ENCODE peak calls at places on chromosome 5, in eight cellular contexts. One of them, this sample, is unnamed.

GRCh38 chr5:26569929-26570258 is 468.5 kb downstream of the CDH9 start:
- DNase-seq in fibroblast of lung: no peak
- DNase-seq in fibroblast of the aortic adventitia: no peak
- DNase-seq in GM06990: no peak
- DNase-seq in heart left ventricle: no peak
- DNase-seq in lower lobe of right lung: peak; percentile 31
- DNase-seq in uterus: no peak
- DNase-seq in cardiac muscle cell: no peak
- DNase-seq in this sample: no peak

GRCh38 chr5:177403194-177403825 is 2.8 kb upstream of the PFN3 start:
- DNase-seq in fibroblast of lung: no peak
- DNase-seq in fibroblast of the aortic adventitia: no peak
- DNase-seq in GM06990: no peak
- DNase-seq in heart left ventricle: no peak
- DNase-seq in lower lobe of right lung: no peak
- DNase-seq in uterus: no peak
- DNase-seq in cardiac muscle cell: no peak
- DNase-seq in this sample: no peak

GRCh38 chr5:14668247-14668646 is 3.7 kb downstream of the OTULIN start:
- DNase-seq in fibroblast of lung: no peak
- DNase-seq in fibroblast of the aortic adventitia: no peak
- DNase-seq in GM06990: peak; percentile 53
- DNase-seq in heart left ventricle: no peak
- DNase-seq in lower lobe of right lung: no peak
- DNase-seq in uterus: no peak
- DNase-seq in cardiac muscle cell: no peak
- DNase-seq in this sample: no peak

GRCh38 chr5:109739741-109740140 is 50.0 kb downstream of the MAN2A1 start:
- DNase-seq in fibroblast of lung: peak; percentile 18
- DNase-seq in fibroblast of the aortic adventitia: peak; percentile 33
- DNase-seq in GM06990: no peak
- DNase-seq in heart left ventricle: no peak
- DNase-seq in lower lobe of right lung: no peak
- DNase-seq in uterus: no peak
- DNase-seq in cardiac muscle cell: peak; percentile 18
- DNase-seq in this sample: peak; percentile 25

GRCh38 chr5:67149933-67150523 is 46.6 kb downstream of the CD180 start:
- DNase-seq in fibroblast of lung: peak; percentile 72
- DNase-seq in fibroblast of the aortic adventitia: peak; percentile 70
- DNase-seq in GM06990: no peak
- DNase-seq in heart left ventricle: no peak
- DNase-seq in lower lobe of right lung: no peak
- DNase-seq in uterus: no peak
- DNase-seq in cardiac muscle cell: peak; percentile 61
- DNase-seq in this sample: peak; percentile 67

GRCh38 chr5:64680289-64680688 is 10.0 kb upstream of the SHISAL2B start:
- DNase-seq in fibroblast of lung: no peak
- DNase-seq in fibroblast of the aortic adventitia: peak; percentile 13
- DNase-seq in GM06990: no peak
- DNase-seq in heart left ventricle: no peak
- DNase-seq in lower lobe of right lung: no peak
- DNase-seq in uterus: no peak
- DNase-seq in cardiac muscle cell: no peak
- DNase-seq in this sample: no peak

GRCh38 chr5:103589416-103590175 is 27.0 kb upstream of the NUDT12 start:
- DNase-seq in fibroblast of lung: peak; percentile 23
- DNase-seq in fibroblast of the aortic adventitia: peak; percentile 7
- DNase-seq in GM06990: no peak
- DNase-seq in heart left ventricle: no peak
- DNase-seq in lower lobe of right lung: no peak
- DNase-seq in uterus: no peak
- DNase-seq in cardiac muscle cell: peak; percentile 6
- DNase-seq in this sample: peak; percentile 14

GRCh38 chr5:134005415-134006118 is 792 bp upstream of the VDAC1 start:
- DNase-seq in fibroblast of lung: peak; percentile 25
- DNase-seq in fibroblast of the aortic adventitia: no peak
- DNase-seq in GM06990: peak; percentile 54
- DNase-seq in heart left ventricle: peak; percentile 47
- DNase-seq in lower lobe of right lung: peak; percentile 63
- DNase-seq in uterus: peak; percentile 42
- DNase-seq in cardiac muscle cell: peak; percentile 23
- DNase-seq in this sample: peak; percentile 26

GRCh38 chr5:103367722-103368121 is 109.2 kb downstream of the MACIR start:
- DNase-seq in fibroblast of lung: no peak
- DNase-seq in fibroblast of the aortic adventitia: no peak
- DNase-seq in GM06990: no peak
- DNase-seq in heart left ventricle: no peak
- DNase-seq in lower lobe of right lung: no peak
- DNase-seq in uterus: no peak
- DNase-seq in cardiac muscle cell: no peak
- DNase-seq in this sample: no peak

GRCh38 chr5:137315534-137316345 is 183.4 kb downstream of the SPOCK1 start:
- DNase-seq in fibroblast of lung: no peak
- DNase-seq in fibroblast of the aortic adventitia: no peak
- DNase-seq in GM06990: no peak
- DNase-seq in heart left ventricle: no peak
- DNase-seq in lower lobe of right lung: no peak
- DNase-seq in uterus: peak; percentile 21
- DNase-seq in cardiac muscle cell: no peak
- DNase-seq in this sample: peak; percentile 19

GRCh38 chr5:90809695-90810094 is 251.1 kb downstream of the ADGRV1 start:
- DNase-seq in fibroblast of lung: no peak
- DNase-seq in fibroblast of the aortic adventitia: peak; percentile 10
- DNase-seq in GM06990: no peak
- DNase-seq in heart left ventricle: peak; percentile 16
- DNase-seq in lower lobe of right lung: no peak
- DNase-seq in uterus: no peak
- DNase-seq in cardiac muscle cell: peak; percentile 18
- DNase-seq in this sample: peak; percentile 30

GRCh38 chr5:39360483-39361071 is 3.7 kb downstream of the C9 start:
- DNase-seq in fibroblast of lung: no peak
- DNase-seq in fibroblast of the aortic adventitia: peak; percentile 52
- DNase-seq in GM06990: peak; percentile 7
- DNase-seq in heart left ventricle: no peak
- DNase-seq in lower lobe of right lung: no peak
- DNase-seq in uterus: no peak
- DNase-seq in cardiac muscle cell: no peak
- DNase-seq in this sample: peak; percentile 84

GRCh38 chr5:141814064-141814982 is 63.9 kb downstream of the PCDH1 start:
- DNase-seq in fibroblast of lung: peak; percentile 8
- DNase-seq in fibroblast of the aortic adventitia: peak; percentile 17
- DNase-seq in GM06990: no peak
- DNase-seq in heart left ventricle: peak; percentile 44
- DNase-seq in lower lobe of right lung: peak; percentile 71
- DNase-seq in uterus: peak; percentile 48
- DNase-seq in cardiac muscle cell: peak; percentile 49
- DNase-seq in this sample: peak; percentile 27

GRCh38 chr5:67659288-67659687 is 462.7 kb upstream of the CD180 start:
- DNase-seq in fibroblast of lung: no peak
- DNase-seq in fibroblast of the aortic adventitia: no peak
- DNase-seq in GM06990: no peak
- DNase-seq in heart left ventricle: no peak
- DNase-seq in lower lobe of right lung: no peak
- DNase-seq in uterus: no peak
- DNase-seq in cardiac muscle cell: peak; percentile 35
- DNase-seq in this sample: peak; percentile 15

GRCh38 chr5:178428341-178429155 is 161.6 kb downstream of the COL23A1 start:
- DNase-seq in fibroblast of lung: no peak
- DNase-seq in fibroblast of the aortic adventitia: no peak
- DNase-seq in GM06990: no peak
- DNase-seq in heart left ventricle: peak; percentile 61
- DNase-seq in lower lobe of right lung: peak; percentile 45
- DNase-seq in uterus: no peak
- DNase-seq in cardiac muscle cell: no peak
- DNase-seq in this sample: no peak

GRCh38 chr5:159915913-159916840 is at the start of gene ADRA1B:
- DNase-seq in fibroblast of lung: peak; percentile 66
- DNase-seq in fibroblast of the aortic adventitia: peak; percentile 46
- DNase-seq in GM06990: peak; percentile 39
- DNase-seq in heart left ventricle: peak; percentile 71
- DNase-seq in lower lobe of right lung: peak; percentile 76
- DNase-seq in uterus: peak; percentile 82
- DNase-seq in cardiac muscle cell: peak; percentile 78
- DNase-seq in this sample: peak; percentile 80

GRCh38 chr5:38607396-38607795 is 51.0 kb upstream of the LIFR start:
- DNase-seq in fibroblast of lung: peak; percentile 99
- DNase-seq in fibroblast of the aortic adventitia: peak; percentile 85
- DNase-seq in GM06990: no peak
- DNase-seq in heart left ventricle: no peak
- DNase-seq in lower lobe of right lung: no peak
- DNase-seq in uterus: no peak
- DNase-seq in cardiac muscle cell: peak; percentile 96
- DNase-seq in this sample: peak; percentile 95

GRCh38 chr5:19266791-19267190 is 721.2 kb downstream of the CDH18 start:
- DNase-seq in fibroblast of lung: no peak
- DNase-seq in fibroblast of the aortic adventitia: no peak
- DNase-seq in GM06990: no peak
- DNase-seq in heart left ventricle: no peak
- DNase-seq in lower lobe of right lung: no peak
- DNase-seq in uterus: no peak
- DNase-seq in cardiac muscle cell: no peak
- DNase-seq in this sample: no peak

DNA sequence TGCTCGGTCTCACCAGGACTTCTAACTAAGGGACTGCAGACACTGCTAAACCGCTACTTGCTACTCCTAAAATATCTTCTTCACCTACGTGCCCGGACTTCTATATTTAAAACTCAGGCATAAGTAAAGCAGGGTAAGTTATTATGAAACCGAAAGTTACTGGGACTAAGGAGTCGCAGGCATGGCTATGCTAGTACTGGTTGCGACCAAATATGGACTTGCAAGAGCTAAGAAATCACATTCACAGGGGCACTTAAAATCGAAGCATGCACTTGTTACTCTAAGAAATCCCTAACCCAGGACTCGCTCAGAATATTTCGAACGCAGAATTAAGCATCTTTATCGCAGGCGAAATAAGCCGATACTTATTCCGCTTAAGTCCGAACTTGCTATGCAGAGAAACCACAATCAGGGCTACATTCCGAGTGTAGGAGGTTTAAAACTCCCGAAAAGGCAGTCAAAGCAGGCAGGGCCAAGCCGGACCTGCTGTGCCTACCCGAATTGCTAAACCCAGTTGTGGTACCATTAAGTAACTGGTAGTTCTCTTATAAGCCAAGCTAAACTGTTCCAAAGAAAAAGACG is 2.1 kb downstream of the ANXA2R start:
- DNase-seq in fibroblast of lung: peak; percentile 97
- DNase-seq in fibroblast of the aortic adventitia: peak; percentile 84
- DNase-seq in GM06990: peak; percentile 59
- DNase-seq in heart left ventricle: peak; percentile 30
- DNase-seq in lower lobe of right lung: no peak
- DNase-seq in uterus: no peak
- DNase-seq in cardiac muscle cell: peak; percentile 82
- DNase-seq in this sample: peak; percentile 81
- H3K4me3 ChIP-seq in fibroblast of lung: peak overlapping the region; percentile 85
- H3K4me3 ChIP-seq in fibroblast of the aortic adventitia: peak overlapping the region; percentile 57
- H3K4me3 ChIP-seq in GM06990: peak overlapping the region; percentile 58
- H3K4me3 ChIP-seq in heart left ventricle: peak overlapping the region; percentile 69
- H3K4me3 ChIP-seq in lower lobe of right lung: peak overlapping the region; percentile 66
- H3K4me3 ChIP-seq in uterus: peak overlapping the region; percentile 26
- H3K4me3 ChIP-seq in cardiac muscle cell: no peak overlapping the region
- H3K4me3 ChIP-seq in this sample: peak overlapping the region; percentile 32

DNA sequence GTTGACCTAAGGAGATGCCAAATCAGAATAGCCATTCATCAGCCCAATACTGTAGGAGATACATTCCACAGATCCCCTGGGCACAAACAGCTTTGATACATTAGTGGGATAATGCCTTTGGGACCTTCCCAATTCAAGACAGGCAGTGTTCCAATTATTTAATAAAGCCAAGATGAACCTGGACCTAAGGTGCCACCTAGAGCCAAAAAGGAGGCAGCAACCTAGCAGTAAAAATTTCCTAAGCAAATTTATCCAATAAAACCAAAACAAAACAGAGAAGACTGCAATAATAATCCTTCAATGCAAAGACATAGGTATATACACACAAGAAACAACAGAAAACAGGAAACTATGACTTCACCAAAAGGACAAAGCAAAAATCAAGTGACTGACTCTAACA is 253.0 kb downstream of the HINT1 start:
- DNase-seq in fibroblast of lung: no peak
- DNase-seq in fibroblast of the aortic adventitia: no peak
- DNase-seq in GM06990: no peak
- DNase-seq in heart left ventricle: no peak
- DNase-seq in lower lobe of right lung: no peak
- DNase-seq in uterus: no peak
- DNase-seq in cardiac muscle cell: peak; percentile 0
- DNase-seq in this sample: peak; percentile 5
- TF ChIP-seq CTCF in fibroblast of lung: no peak
- TF ChIP-seq CTCF in fibroblast of the aortic adventitia: no peak
- TF ChIP-seq CTCF in GM06990: no peak
- TF ChIP-seq CTCF in heart left ventricle: no peak
- TF ChIP-seq CTCF in lower lobe of right lung: no peak
- TF ChIP-seq CTCF in uterus: no peak
- TF ChIP-seq CTCF in cardiac muscle cell: peak; percentile 4
- TF ChIP-seq CTCF in this sample: no peak

GRCh38 chr5:45696206-45696836 is at the start of gene HCN1:
- DNase-seq in fibroblast of lung: peak; percentile 62
- DNase-seq in fibroblast of the aortic adventitia: peak; percentile 42
- DNase-seq in GM06990: no peak
- DNase-seq in heart left ventricle: peak; percentile 59
- DNase-seq in lower lobe of right lung: peak; percentile 81
- DNase-seq in uterus: peak; percentile 32
- DNase-seq in cardiac muscle cell: peak; percentile 74
- DNase-seq in this sample: peak; percentile 69
- H3K4me3 ChIP-seq in fibroblast of lung: no peak within 1 kb of the TSS
- H3K4me3 ChIP-seq in fibroblast of the aortic adventitia: no peak within 1 kb of the TSS
- H3K4me3 ChIP-seq in GM06990: no peak within 1 kb of the TSS
- H3K4me3 ChIP-seq in heart left ventricle: peak within 1 kb of the TSS; percentile 39
- H3K4me3 ChIP-seq in lower lobe of right lung: peak within 1 kb of the TSS; percentile 22
- H3K4me3 ChIP-seq in uterus: no peak within 1 kb of the TSS
- H3K4me3 ChIP-seq in cardiac muscle cell: peak within 1 kb of the TSS; percentile 91
- H3K4me3 ChIP-seq in this sample: peak within 1 kb of the TSS; percentile 16

GRCh38 chr5:150587016-150587415 is 53.4 kb upstream of the SYNPO start:
- DNase-seq in fibroblast of lung: no peak
- DNase-seq in fibroblast of the aortic adventitia: no peak
- DNase-seq in GM06990: no peak
- DNase-seq in heart left ventricle: no peak
- DNase-seq in lower lobe of right lung: no peak
- DNase-seq in uterus: no peak
- DNase-seq in cardiac muscle cell: no peak
- DNase-seq in this sample: no peak

GRCh38 chr5:150588495-150588890 is 52.0 kb upstream of the SYNPO start:
- DNase-seq in fibroblast of lung: no peak
- DNase-seq in fibroblast of the aortic adventitia: no peak
- DNase-seq in GM06990: no peak
- DNase-seq in heart left ventricle: no peak
- DNase-seq in lower lobe of right lung: no peak
- DNase-seq in uterus: no peak
- DNase-seq in cardiac muscle cell: no peak
- DNase-seq in this sample: no peak

GRCh38 chr5:150590979-150591411 is 49.5 kb upstream of the SYNPO start:
- DNase-seq in fibroblast of lung: no peak
- DNase-seq in fibroblast of the aortic adventitia: no peak
- DNase-seq in GM06990: no peak
- DNase-seq in heart left ventricle: peak; percentile 87
- DNase-seq in lower lobe of right lung: no peak
- DNase-seq in uterus: peak; percentile 74
- DNase-seq in cardiac muscle cell: peak; percentile 70
- DNase-seq in this sample: peak; percentile 70

GRCh38 chr5:150587830-150588494 is 52.5 kb upstream of the SYNPO start:
- DNase-seq in fibroblast of lung: no peak
- DNase-seq in fibroblast of the aortic adventitia: peak; percentile 56
- DNase-seq in GM06990: no peak
- DNase-seq in heart left ventricle: no peak
- DNase-seq in lower lobe of right lung: no peak
- DNase-seq in uterus: no peak
- DNase-seq in cardiac muscle cell: peak; percentile 62
- DNase-seq in this sample: peak; percentile 58

GRCh38 chr5:150589791-150590601 is 50.5 kb upstream of the SYNPO start:
- DNase-seq in fibroblast of lung: peak; percentile 79
- DNase-seq in fibroblast of the aortic adventitia: peak; percentile 72
- DNase-seq in GM06990: no peak
- DNase-seq in heart left ventricle: peak; percentile 82
- DNase-seq in lower lobe of right lung: no peak
- DNase-seq in uterus: peak; percentile 87
- DNase-seq in cardiac muscle cell: peak; percentile 80
- DNase-seq in this sample: peak; percentile 51
- TF ChIP-seq CTCF in fibroblast of lung: peak; percentile 82
- TF ChIP-seq CTCF in fibroblast of the aortic adventitia: peak; percentile 86
- TF ChIP-seq CTCF in GM06990: peak; percentile 15
- TF ChIP-seq CTCF in heart left ventricle: peak; percentile 77
- TF ChIP-seq CTCF in lower lobe of right lung: peak; percentile 60
- TF ChIP-seq CTCF in uterus: peak; percentile 86
- TF ChIP-seq CTCF in cardiac muscle cell: peak; percentile 81
- TF ChIP-seq CTCF in this sample: peak; percentile 65

This sample was measured in cardiac fibroblast.